ENCODE peak calls at places on chromosomes 6 and 20, in eight cellular contexts. E is right lobe of liver, R is type B pancreatic cell, J is Peyer's patch, L is astrocyte, C is nephron progenitor cell, O is left lung, V is neural progenitor cell. N is an unnamed sample.

GRCh38 chr6:93468291-93468690 is 48.9 kb upstream of the EPHA7 start:
- DNase-seq in E (no peak), L (peak), O (no peak), R (no peak), C (no peak), J (no peak), V (peak), N (no peak)

GRCh38 chr6:33103776-33104175 is 28.0 kb downstream of the HLA-DPB1 start:
- DNase-seq in V (no peak), C (no peak), L (no peak), O (no peak), E (no peak), R (no peak), J (no peak), N (no peak)

GRCh38 chr6:129709451-129709908 is 497 bp downstream of the ARHGAP18 start:
- DNase-seq in C (no peak), E (no peak), L (peak), O (no peak), J (no peak), R (no peak), V (no peak), N (peak)

GRCh38 chr6:54805077-54805476 is 41.5 kb upstream of the FAM83B start:
- DNase-seq in V (no peak), C (no peak), J (no peak), R (no peak), E (no peak), O (no peak), L (peak), N (no peak)

GRCh38 chr20:25233016-25233772 is 14.7 kb upstream of the PYGB start:
- DNase-seq in L (peak), E (peak), J (peak), V (peak), C (no peak), O (peak), R (no peak), N (no peak)

GRCh38 chr6:7249946-7250643 is 62.9 kb downstream of the SSR1 start:
- DNase-seq in O (no peak), C (no peak), J (no peak), E (peak), L (no peak), R (no peak), V (no peak), N (no peak)

GRCh38 chr20:63056236-63057132 is 49.7 kb upstream of the BHLHE23 start:
- DNase-seq in O (peak), L (no peak), J (peak), V (peak), C (peak), R (peak), E (peak), N (no peak)

GRCh38 chr20:62710886-62711702 is 2.5 kb downstream of the NTSR1 start:
- DNase-seq in R (no peak), V (no peak), E (peak), C (no peak), O (no peak), L (no peak), J (no peak), N (no peak)

GRCh38 chr6:100447900-100448700 is 16.6 kb downstream of the SIM1 start:
- DNase-seq in V (no peak), O (no peak), R (no peak), L (no peak), J (no peak), C (no peak), E (no peak), N (no peak)

GRCh38 chr6:142746524-142746923 is 198.5 kb downstream of the HIVEP2 start:
- DNase-seq in L (no peak), O (no peak), E (no peak), C (peak), J (peak), R (no peak), V (peak), N (no peak)

GRCh38 chr20:38117635-38118034 is 47.4 kb downstream of the TGM2 start:
- DNase-seq in J (no peak), V (no peak), C (no peak), O (no peak), L (peak), E (no peak), R (no peak), N (no peak)

GRCh38 chr6:13014551-13015378 is 298.2 kb downstream of the PHACTR1 start:
- DNase-seq in R (no peak), E (no peak), O (no peak), C (peak), L (peak), V (peak), J (no peak), N (no peak)

GRCh38 chr6:5096482-5096881 is 11.3 kb downstream of the PPP1R3G start:
- DNase-seq in C (no peak), R (no peak), L (no peak), J (no peak), O (no peak), E (no peak), V (no peak), N (no peak)

GRCh38 chr6:104639671-104640070 is 220.0 kb downstream of the HACE1 start:
- DNase-seq in O (no peak), C (no peak), V (no peak), L (peak), J (no peak), E (no peak), R (no peak), N (no peak)

GRCh38 chr20:39890697-39891096 is 798.3 kb downstream of the MAFB start:
- DNase-seq in O (no peak), J (no peak), L (no peak), E (no peak), R (no peak), V (no peak), C (no peak), N (no peak)

GRCh38 chr20:1815502-1816085 is 79.6 kb upstream of the SIRPA start:
- DNase-seq in V (no peak), E (no peak), C (no peak), O (no peak), R (peak), L (no peak), J (no peak), N (no peak)

GRCh38 chr6:6820688-6821238 is 232.2 kb downstream of the LY86 start:
- DNase-seq in E (no peak), L (no peak), R (no peak), O (no peak), V (peak), J (peak), C (no peak), N (no peak)

GRCh38 chr20:50263831-50264230 is 73.2 kb downstream of the CEBPB start:
- DNase-seq in L (no peak), O (no peak), C (no peak), R (no peak), E (no peak), V (no peak), J (no peak), N (no peak)

GRCh38 chr6:38492031-38492430 is 147.7 kb downstream of the BTBD9 start:
- DNase-seq in C (no peak), O (no peak), L (no peak), J (no peak), R (no peak), E (no peak), V (peak), N (no peak)

GRCh38 chr6:32046450-32047083 is 8.4 kb downstream of the CYP21A2 start:
- DNase-seq in V (peak), J (no peak), E (no peak), L (no peak), R (no peak), O (no peak), C (no peak), N (peak)

GRCh38 chr20:61185181-61185580 is 66.9 kb upstream of the CDH4 start:
- DNase-seq in E (no peak), L (no peak), J (no peak), C (no peak), O (no peak), V (no peak), R (no peak), N (no peak)

GRCh38 chr6:8074213-8074612 is 10.0 kb upstream of the BLOC1S5 start:
- DNase-seq in J (no peak), O (no peak), R (no peak), V (no peak), L (no peak), E (no peak), C (no peak), N (no peak)

GRCh38 chr6:170444056-170444505 is 109.0 kb downstream of the PSMB1 start:
- DNase-seq in R (peak), V (no peak), C (no peak), J (no peak), E (no peak), O (peak), L (no peak), N (no peak)

GRCh38 chr6:125984311-125984710 is 2.0 kb upstream of the TRMT11 start:
- DNase-seq in J (no peak), O (no peak), L (peak), E (no peak), V (no peak), R (no peak), C (no peak), N (no peak)

GRCh38 chr20:51259455-51259854 is 236.5 kb upstream of the KCNG1 start:
- DNase-seq in J (no peak), L (no peak), V (no peak), C (no peak), R (no peak), E (no peak), O (no peak), N (no peak)

GRCh38 chr6:47165918-47166317 is 123.8 kb upstream of the ADGRF1 start:
- DNase-seq in R (no peak), E (no peak), V (no peak), L (no peak), O (no peak), C (no peak), J (no peak), N (no peak)

GRCh38 chr20:11394145-11394833 is 523.4 kb upstream of the BTBD3 start:
- DNase-seq in J (no peak), O (no peak), C (no peak), R (no peak), E (no peak), V (no peak), L (peak), N (no peak)

GRCh38 chr6:37480951-37481597 is 18.6 kb downstream of the CCDC167 start:
- DNase-seq in E (no peak), C (no peak), V (peak), L (no peak), O (no peak), J (peak), R (no peak), N (no peak)

GRCh38 chr20:63062188-63063140 is 55.7 kb upstream of the BHLHE23 start:
- DNase-seq in O (peak), L (no peak), J (peak), C (no peak), R (no peak), E (peak), V (no peak), N (no peak)

GRCh38 chr20:58652606-58653303 is 1.7 kb downstream of the STX16 start:
- DNase-seq in J (no peak), E (no peak), L (no peak), O (no peak), C (no peak), R (no peak), V (peak), N (no peak)

GRCh38 chr20:33724439-33725094 is 4.5 kb upstream of the PXMP4 start:
- DNase-seq in R (no peak), L (no peak), O (peak), E (no peak), V (no peak), C (no peak), J (no peak), N (no peak)

GRCh38 chr20:58173091-58173490 is 55.4 kb downstream of the ANKRD60 start:
- DNase-seq in O (no peak), E (no peak), V (no peak), L (no peak), R (no peak), J (no peak), C (no peak), N (no peak)

GRCh38 chr6:136566007-136566487 is 15.8 kb upstream of the MAP7 start:
- DNase-seq in E (peak), O (peak), R (no peak), C (no peak), V (no peak), L (no peak), J (peak), N (no peak)

GRCh38 chr6:119333707-119334295 is 15.8 kb downstream of the MAN1A1 start:
- DNase-seq in R (no peak), E (no peak), O (no peak), L (no peak), J (no peak), C (no peak), V (no peak), N (no peak)

GRCh38 chr6:90350689-90351554 is 54.3 kb upstream of the BACH2 start:
- DNase-seq in V (no peak), E (no peak), C (no peak), L (no peak), O (peak), J (peak), R (no peak), N (no peak)

GRCh38 chr20:4524307-4524706 is 197.4 kb upstream of the PRND start:
- DNase-seq in R (no peak), J (no peak), C (no peak), L (no peak), V (no peak), E (no peak), O (no peak), N (no peak)
- TF ChIP-seq CTCF in R (peak), J (no peak), C (no peak), L (no peak), V (no peak), E (no peak), O (no peak), N (no peak)

GRCh38 chr6:62283828-62284411 is 2.1 kb downstream of the KHDRBS2 start:
- DNase-seq in J (no peak), V (peak), O (no peak), R (no peak), E (no peak), L (no peak), C (peak), N (no peak)
- TF ChIP-seq CTCF in J (peak), V (peak), O (peak), R (peak), E (peak), L (peak), C (peak), N (peak)

GRCh38 chr20:35604444-35604750 is 11.2 kb upstream of the SPAG4 start:
- DNase-seq in V (peak), J (peak), C (no peak), E (no peak), O (no peak), R (no peak), L (no peak), N (no peak)
- TF ChIP-seq CTCF in V (peak), J (peak), C (no peak), E (peak), O (no peak), R (peak), L (peak), N (no peak)

DNA sequence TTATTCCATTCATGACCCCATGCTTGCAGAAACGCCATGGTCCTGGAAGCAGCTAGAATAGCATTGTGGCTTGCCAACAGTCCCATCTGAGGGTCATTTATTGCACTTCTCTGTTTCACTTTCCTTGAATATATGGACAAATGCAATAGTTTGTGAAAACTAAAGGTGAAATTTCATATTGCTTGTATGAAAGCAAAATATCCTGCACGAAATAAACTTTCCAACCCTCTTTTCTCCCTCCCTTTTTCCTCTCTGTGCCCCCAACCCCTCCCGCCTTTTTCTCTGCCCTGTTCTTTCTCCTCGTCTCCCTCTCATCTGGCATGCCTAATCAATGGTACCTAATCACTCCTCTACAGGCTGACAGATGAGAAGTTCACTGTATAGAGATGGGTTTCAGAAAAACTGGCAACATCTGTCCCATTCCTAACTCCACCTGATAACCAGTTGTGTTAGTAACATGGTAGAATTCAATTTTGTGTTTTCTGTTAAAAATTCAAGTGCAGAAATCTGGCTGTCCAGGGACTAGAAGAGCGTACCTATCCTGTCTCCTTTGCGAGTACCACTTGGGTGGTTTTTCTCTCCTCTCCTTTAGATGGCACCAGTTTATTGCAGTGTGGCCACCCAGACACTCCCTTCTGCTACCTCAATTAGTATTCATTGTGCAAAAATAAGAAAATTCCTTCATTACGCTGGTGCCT is 198.6 kb downstream of the FOXA2 start:
- DNase-seq in L (no peak), R (no peak), C (no peak), E (no peak), V (peak), J (no peak), O (no peak), N (no peak)
- TF ChIP-seq CTCF in L (no peak), R (peak), C (no peak), E (peak), V (peak), J (peak), O (no peak), N (no peak)

N was measured in uterus.